ENCODE peak calls at places on chromosomes 13 and 19, in nine cellular contexts. A, U, D, E, W, V, P, Y and Z are unnamed samples.

GRCh38 chr13:76885203-76886004 is 801 bp downstream of the KCTD12 start:
- DNase-seq in A (peak; percentile 80), U (no peak), D (peak; percentile 74), E (peak; percentile 71), W (peak; percentile 74), V (peak; percentile 67), P (peak; percentile 55), Y (peak; percentile 81), Z (peak; percentile 66)

GRCh38 chr19:18418034-18418724 is 1.0 kb upstream of the SSBP4 start:
- DNase-seq in A (no peak), U (no peak), D (no peak), E (no peak), W (no peak), V (peak; percentile 33), P (peak; percentile 23), Y (no peak), Z (no peak)

GRCh38 chr19:7257148-7258041 is 36.8 kb downstream of the INSR start:
- DNase-seq in A (peak; percentile 72), U (peak; percentile 4), D (peak; percentile 83), E (peak; percentile 85), W (peak; percentile 76), V (peak; percentile 94), P (peak; percentile 63), Y (no peak), Z (peak; percentile 35)

GRCh38 chr19:15722956-15723355 is 4.9 kb upstream of the OR10H2 start:
- DNase-seq in A (no peak), U (no peak), D (no peak), E (no peak), W (no peak), V (no peak), P (no peak), Y (no peak), Z (no peak)

GRCh38 chr19:1252221-1252817 is 3.9 kb downstream of the MIDN start:
- DNase-seq in A (peak; percentile 99), U (peak; percentile 83), D (peak; percentile 93), E (peak; percentile 96), W (peak; percentile 94), V (peak; percentile 98), P (peak; percentile 85), Y (peak; percentile 90), Z (peak; percentile 99)

GRCh38 chr13:61880576-61881283 is 465.1 kb upstream of the PCDH20 start:
- DNase-seq in A (peak; percentile 25), U (no peak), D (no peak), E (peak; percentile 3), W (no peak), V (no peak), P (peak; percentile 62), Y (no peak), Z (no peak)

GRCh38 chr13:114065926-114066774 is 66.3 kb downstream of the RASA3 start:
- DNase-seq in A (no peak), U (no peak), D (no peak), E (no peak), W (no peak), V (no peak), P (no peak), Y (no peak), Z (no peak)

GRCh38 chr19:45976180-45976579 is 2.5 kb upstream of the NOVA2 start:
- DNase-seq in A (peak; percentile 36), U (no peak), D (no peak), E (peak; percentile 17), W (no peak), V (no peak), P (no peak), Y (no peak), Z (no peak)

GRCh38 chr19:27974082-27974513 is 1238.9 kb downstream of the UQCRFS1 start:
- DNase-seq in A (peak; percentile 51), U (no peak), D (peak; percentile 25), E (peak; percentile 56), W (no peak), V (peak; percentile 41), P (peak; percentile 31), Y (no peak), Z (peak; percentile 42)

GRCh38 chr13:111344471-111345191 is 24.2 kb downstream of the TEX29 start:
- DNase-seq in A (peak; percentile 24), U (no peak), D (no peak), E (peak; percentile 65), W (no peak), V (peak; percentile 59), P (peak; percentile 31), Y (no peak), Z (peak; percentile 57)

GRCh38 chr19:47113446-47114348 is at the start of gene ZC3H4:
- DNase-seq in A (peak; percentile 96), U (peak; percentile 90), D (peak; percentile 93), E (peak; percentile 86), W (peak; percentile 87), V (peak; percentile 98), P (peak; percentile 98), Y (peak; percentile 92), Z (peak; percentile 89)

GRCh38 chr19:8025321-8025720 is 19.9 kb upstream of the ELAVL1 start:
- DNase-seq in A (no peak), U (no peak), D (no peak), E (no peak), W (no peak), V (no peak), P (no peak), Y (no peak), Z (no peak)

GRCh38 chr13:52892925-52893324 is 44.5 kb upstream of the PCDH8 start:
- DNase-seq in A (no peak), U (no peak), D (no peak), E (no peak), W (peak; percentile 8), V (no peak), P (no peak), Y (no peak), Z (no peak)

GRCh38 chr19:15115080-15115479 is 7.9 kb downstream of the SYDE1 start:
- DNase-seq in A (peak; percentile 89), U (no peak), D (peak; percentile 76), E (peak; percentile 47), W (no peak), V (peak; percentile 53), P (no peak), Y (peak; percentile 90), Z (peak; percentile 55)

GRCh38 chr13:61989984-61990383 is 574.3 kb upstream of the PCDH20 start:
- DNase-seq in A (no peak), U (no peak), D (no peak), E (no peak), W (no peak), V (no peak), P (no peak), Y (no peak), Z (no peak)

GRCh38 chr19:29671393-29672076 is 6.3 kb downstream of the PLEKHF1 start:
- DNase-seq in A (peak; percentile 60), U (peak; percentile 39), D (no peak), E (peak; percentile 64), W (peak; percentile 82), V (peak; percentile 50), P (no peak), Y (peak; percentile 68), Z (no peak)

GRCh38 chr13:49655906-49656305 is 27.6 kb downstream of the ARL11 start:
- DNase-seq in A (no peak), U (no peak), D (no peak), E (peak; percentile 11), W (peak; percentile 11), V (no peak), P (no peak), Y (no peak), Z (peak; percentile 18)

GRCh38 chr13:32019612-32020233 is 11.9 kb upstream of the FRY start:
- DNase-seq in A (peak; percentile 90), U (no peak), D (no peak), E (peak; percentile 63), W (peak; percentile 30), V (peak; percentile 19), P (peak; percentile 75), Y (no peak), Z (peak; percentile 61)
- TF ChIP-seq CTCF in A (peak; percentile 93), U (peak; percentile 65), D (peak; percentile 82), E (peak; percentile 93), W (peak; percentile 47), V (no peak), P (peak; percentile 95), Y (peak; percentile 82), Z (peak; percentile 87)

DNA sequence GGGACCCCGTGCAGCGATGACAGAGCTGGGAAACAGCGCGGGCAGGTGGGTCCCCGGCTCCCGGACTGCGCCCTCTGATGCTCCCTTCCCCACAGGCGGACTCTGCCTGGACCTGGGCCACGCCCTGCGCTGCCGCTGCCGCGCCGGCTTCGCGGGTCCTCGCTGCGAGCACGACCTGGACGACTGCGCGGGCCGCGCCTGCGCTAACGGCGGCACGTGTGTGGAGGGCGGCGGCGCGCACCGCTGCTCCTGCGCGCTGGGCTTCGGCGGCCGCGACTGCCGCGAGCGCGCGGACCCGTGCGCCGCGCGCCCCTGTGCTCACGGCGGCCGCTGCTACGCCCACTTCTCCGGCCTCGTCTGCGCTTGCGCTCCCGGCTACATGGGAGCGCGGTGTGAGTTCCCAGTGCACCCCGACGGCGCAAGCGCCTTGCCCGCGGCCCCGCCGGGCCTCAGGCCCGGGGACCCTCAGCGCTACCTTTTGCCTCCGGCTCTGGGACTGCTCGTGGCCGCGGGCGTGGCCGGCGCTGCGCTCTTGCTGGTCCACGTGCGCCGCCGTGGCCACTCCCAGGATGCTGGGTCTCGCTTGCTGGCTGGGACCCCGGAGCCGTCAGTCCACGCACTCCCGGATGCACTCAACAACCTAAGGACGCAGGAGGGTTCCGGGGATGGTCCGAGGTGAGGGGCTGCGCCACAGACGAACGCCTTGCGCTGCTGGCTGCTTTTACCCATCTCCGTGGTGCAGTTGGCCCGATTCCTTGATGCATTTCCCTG is 7.8 kb upstream of the SELENOV start:
- DNase-seq in A (peak; percentile 79), U (no peak), D (no peak), E (peak; percentile 69), W (peak; percentile 75), V (no peak), P (peak; percentile 81), Y (no peak), Z (peak; percentile 51)
- H3K4me3 ChIP-seq in A (peak overlapping the region; percentile 47), U (peak overlapping the region; percentile 63), D (peak overlapping the region; percentile 5), E (peak overlapping the region; percentile 45), W (peak overlapping the region; percentile 55), V (no peak overlapping the region), P (peak overlapping the region; percentile 54), Y (peak overlapping the region; percentile 62), Z (peak overlapping the region; percentile 58)

DNA sequence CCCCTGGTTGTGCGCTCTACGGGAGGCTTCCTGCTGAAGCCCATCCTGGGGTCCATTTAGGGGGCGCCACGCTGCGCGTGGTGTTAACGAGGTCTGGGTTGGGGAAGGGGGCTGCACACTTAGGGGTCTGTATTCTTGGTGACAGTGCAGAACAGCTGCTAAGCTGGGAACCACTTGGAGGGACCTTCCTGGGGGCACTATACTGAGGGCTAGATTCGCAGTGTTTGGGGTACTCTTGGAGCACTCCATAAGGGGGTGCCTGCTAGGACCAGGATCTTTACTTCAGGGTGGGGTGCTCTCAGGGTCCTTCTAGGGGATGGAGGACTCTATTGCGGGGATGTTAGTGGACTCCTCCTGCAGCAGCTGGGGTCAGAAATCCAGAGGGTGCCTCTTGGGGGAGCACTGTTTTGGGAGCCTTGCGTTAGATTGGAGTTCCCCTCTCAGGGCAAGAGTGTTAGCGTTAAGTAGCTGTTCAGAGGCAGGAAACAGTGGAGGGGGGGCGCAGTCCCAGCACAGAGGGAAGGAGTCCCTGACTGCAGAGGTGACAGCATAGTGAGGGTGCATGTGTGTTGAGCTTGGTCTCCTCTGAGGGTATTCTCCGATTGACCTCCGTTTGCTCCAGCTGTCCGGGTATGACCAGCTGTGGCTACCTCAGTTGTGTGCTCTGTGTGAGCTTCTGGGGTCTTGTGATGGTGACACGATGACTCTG is 1.1 kb downstream of the PDE4A start:
- DNase-seq in A (no peak), U (no peak), D (no peak), E (no peak), W (no peak), V (no peak), P (no peak), Y (no peak), Z (no peak)
- TF ChIP-seq CTCF in A (no peak), U (no peak), D (no peak), E (no peak), W (no peak), V (no peak), P (no peak), Y (no peak), Z (no peak)

GRCh38 chr13:41502021-41502420 is 44.7 kb downstream of the RGCC start:
- DNase-seq in A (no peak), U (no peak), D (no peak), E (no peak), W (no peak), V (no peak), P (no peak), Y (no peak), Z (no peak)
- H3K4me3 ChIP-seq in A (no peak overlapping the region), U (no peak overlapping the region), D (no peak overlapping the region), E (no peak overlapping the region), W (no peak overlapping the region), V (no peak overlapping the region), P (no peak overlapping the region), Y (no peak overlapping the region), Z (no peak overlapping the region)